ENCODE peak calls at places on chromosomes 13 and 19, in seven cellular contexts. L is endodermal cell; D is iPS DF 19.7; F is stimulated activated CD8-positive, alpha-beta memory T cell treated with anti-CD3 and anti-CD28 coated beads, Interleukin-4, amount 100 ng/mL, for 1 hour; O is mesenteric fat pad; Z is type B pancreatic cell; K is IMR-90. M is an unnamed sample.

GRCh38 chr13:52845334-52845761 is 3.1 kb downstream of the PCDH8 start:
- DNase-seq in L (peak), D (no peak), F (no peak), O (no peak), Z (no peak), K (no peak), M (no peak)

GRCh38 chr13:61192826-61193225 is 222.8 kb downstream of the PCDH20 start:
- DNase-seq in L (no peak), D (no peak), F (no peak), O (no peak), Z (no peak), K (no peak), M (no peak)

GRCh38 chr13:75250526-75251183 is 231.3 kb downstream of the TBC1D4 start:
- DNase-seq in L (no peak), D (no peak), F (no peak), O (no peak), Z (no peak), K (peak), M (no peak)

GRCh38 chr19:32302778-32303177 is 42.6 kb upstream of the ZNF507 start:
- DNase-seq in L (no peak), D (no peak), F (no peak), O (no peak), Z (no peak), K (no peak), M (no peak)

GRCh38 chr19:19405919-19406877 is 723 bp downstream of the GATAD2A start:
- DNase-seq in L (peak), D (no peak), F (no peak), O (no peak), Z (no peak), K (peak), M (no peak)

GRCh38 chr13:112616586-112617381 is 28.8 kb upstream of the TUBGCP3 start:
- DNase-seq in L (peak), D (no peak), F (no peak), O (peak), Z (peak), K (peak), M (peak)

GRCh38 chr13:50809133-50810090 is 34.1 kb downstream of the DLEU7 start:
- DNase-seq in L (no peak), D (no peak), F (no peak), O (no peak), Z (no peak), K (no peak), M (no peak)

GRCh38 chr19:39138221-39139211 is 12.9 kb downstream of the PAK4 start:
- DNase-seq in L (peak), D (no peak), F (no peak), O (no peak), Z (no peak), K (no peak), M (no peak)

GRCh38 chr13:76293346-76293745 is 592.9 kb downstream of the KCTD12 start:
- DNase-seq in L (no peak), D (no peak), F (no peak), O (no peak), Z (no peak), K (peak), M (no peak)

GRCh38 chr19:19515764-19516519 is at the start of gene NDUFA13:
- DNase-seq in L (peak), D (peak), F (peak), O (peak), Z (peak), K (peak), M (peak)

GRCh38 chr13:40275636-40276035 is 390.8 kb downstream of the FOXO1 start:
- DNase-seq in L (no peak), D (no peak), F (no peak), O (no peak), Z (no peak), K (no peak), M (no peak)

GRCh38 chr19:11798391-11799296 is at the start of gene ZNF491:
- DNase-seq in L (peak), D (no peak), F (peak), O (peak), Z (peak), K (peak), M (peak)

GRCh38 chr19:18558202-18558555 is 509 bp downstream of the KXD1 start:
- DNase-seq in L (peak), D (no peak), F (no peak), O (no peak), Z (no peak), K (no peak), M (no peak)

GRCh38 chr13:42071667-42072419 is 23.4 kb downstream of the DGKH start:
- DNase-seq in L (no peak), D (no peak), F (no peak), O (no peak), Z (no peak), K (peak), M (no peak)

GRCh38 chr19:29676586-29676985 is 11.3 kb downstream of the PLEKHF1 start:
- DNase-seq in L (no peak), D (no peak), F (no peak), O (no peak), Z (no peak), K (no peak), M (no peak)

GRCh38 chr19:48445606-48446481 is at the start of gene GRWD1:
- DNase-seq in L (peak), D (peak), F (peak), O (peak), Z (peak), K (peak), M (peak)

GRCh38 chr13:101978546-101979315 is 423.1 kb downstream of the FGF14 start:
- DNase-seq in L (peak), D (no peak), F (no peak), O (no peak), Z (no peak), K (no peak), M (no peak)

GRCh38 chr13:87123987-87124784 is 547.0 kb upstream of the SLITRK5 start:
- DNase-seq in L (peak), D (peak), F (no peak), O (no peak), Z (no peak), K (peak), M (peak)

GRCh38 chr19:16297575-16298178 is 26.9 kb upstream of the KLF2 start:
- DNase-seq in L (no peak), D (no peak), F (no peak), O (no peak), Z (no peak), K (no peak), M (no peak)

GRCh38 chr13:23866420-23867026 is 22.7 kb downstream of the MIPEP start:
- DNase-seq in L (no peak), D (no peak), F (no peak), O (no peak), Z (no peak), K (peak), M (no peak)

GRCh38 chr19:35077411-35078223 is 36.1 kb downstream of the HPN start:
- DNase-seq in L (peak), D (no peak), F (no peak), O (no peak), Z (no peak), K (no peak), M (no peak)